ENCODE peak calls at places on chromosomes 12 and 14, in five cellular contexts. Q, H, Z, T and K are unnamed samples.

GRCh38 chr12:15534870-15535269 is 212.6 kb downstream of the PTPRO start:
- DNase-seq in Q (no peak), H (no peak), Z (peak), T (no peak), K (no peak)

GRCh38 chr12:109113661-109114321 is 2.6 kb upstream of the ACACB start:
- DNase-seq in Q (no peak), H (no peak), Z (no peak), T (no peak), K (no peak)

GRCh38 chr12:22728989-22729388 is 104.0 kb downstream of the ETNK1 start:
- DNase-seq in Q (no peak), H (no peak), Z (no peak), T (no peak), K (no peak)

GRCh38 chr14:104283197-104284106 is 145.1 kb downstream of the KIF26A start:
- DNase-seq in Q (no peak), H (no peak), Z (no peak), T (no peak), K (no peak)

GRCh38 chr12:46524778-46525177 is 152.2 kb upstream of the SLC38A2 start:
- DNase-seq in Q (no peak), H (no peak), Z (peak), T (no peak), K (no peak)

GRCh38 chr14:64137657-64138290 is 156.4 kb downstream of the ESR2 start:
- DNase-seq in Q (no peak), H (peak), Z (peak), T (no peak), K (no peak)

GRCh38 chr12:22709292-22709691 is 84.3 kb downstream of the ETNK1 start:
- DNase-seq in Q (no peak), H (peak), Z (peak), T (no peak), K (no peak)

GRCh38 chr12:70982991-70983390 is 62.5 kb upstream of the PTPRR start:
- DNase-seq in Q (no peak), H (no peak), Z (peak), T (no peak), K (peak)

GRCh38 chr12:76871082-76871481 is 7.7 kb downstream of the CSRP2 start:
- DNase-seq in Q (no peak), H (no peak), Z (no peak), T (no peak), K (no peak)

GRCh38 chr12:76471579-76471978 is 88.0 kb downstream of the OSBPL8 start:
- DNase-seq in Q (no peak), H (no peak), Z (no peak), T (no peak), K (no peak)

GRCh38 chr14:85573406-85573805 is 43.5 kb downstream of the FLRT2 start:
- DNase-seq in Q (no peak), H (no peak), Z (no peak), T (no peak), K (no peak)

GRCh38 chr14:49036991-49037390 is 549.2 kb downstream of the RPS29 start:
- DNase-seq in Q (no peak), H (no peak), Z (no peak), T (no peak), K (no peak)

GRCh38 chr12:94435511-94435927 is 24.1 kb downstream of the CEP83 start:
- DNase-seq in Q (no peak), H (no peak), Z (no peak), T (no peak), K (no peak)

GRCh38 chr12:65229441-65229840 is 49.0 kb upstream of the MSRB3 start:
- DNase-seq in Q (no peak), H (no peak), Z (peak), T (no peak), K (peak)